ENCODE peak calls at places on chromosomes 7 and 10, in nine cellular contexts. J is GM12878; L is AG08395; P is EH; H is HTR-8/SVneo; S is ovary; W is activated naive CD4-positive, alpha-beta T cell treated with anti-CD3 and anti-CD28 coated beads for 36 hours; U is hypothalamus; N is A172. B is an unnamed sample.

GRCh38 chr7:43782768-43783555 is 24.5 kb downstream of the BLVRA start:
- DNase-seq in S (no peak), N (no peak), W (no peak), J (no peak), P (no peak), U (no peak), H (no peak), L (no peak), B (no peak)

GRCh38 chr10:119454231-119454804 is 88.2 kb downstream of the RGS10 start:
- DNase-seq in J (no peak), U (no peak), S (no peak), L (no peak), P (no peak), N (no peak), W (no peak), H (no peak), B (no peak)

GRCh38 chr10:22690614-22691431 is 23.6 kb downstream of the PIP4K2A start:
- DNase-seq in W (no peak), J (no peak), S (no peak), L (no peak), N (no peak), P (no peak), H (no peak), U (no peak), B (no peak)

GRCh38 chr7:129959480-129960332 is 6.9 kb upstream of the UBE2H start:
- DNase-seq in W (no peak), S (no peak), H (no peak), N (no peak), U (no peak), J (no peak), P (no peak), L (no peak), B (no peak)

GRCh38 chr10:54869022-54869421 is 68.0 kb upstream of the PCDH15 start:
- DNase-seq in S (no peak), P (no peak), W (no peak), U (no peak), L (no peak), N (peak; percentile 26), J (no peak), H (no peak), B (no peak)

GRCh38 chr7:126589068-126589684 is 663.6 kb downstream of the GRM8 start:
- DNase-seq in W (no peak), H (no peak), U (no peak), J (no peak), L (no peak), S (no peak), P (no peak), N (no peak), B (no peak)

GRCh38 chr10:3014968-3015367 is 52.4 kb upstream of the PFKP start:
- DNase-seq in N (no peak), J (no peak), L (no peak), S (no peak), H (no peak), P (peak; percentile 1), U (no peak), W (no peak), B (no peak)

GRCh38 chr7:537911-538634 is 18.4 kb upstream of the PDGFA start:
- DNase-seq in P (peak; percentile 98), U (no peak), J (no peak), S (no peak), L (peak; percentile 98), N (peak; percentile 99), W (no peak), H (peak; percentile 99), B (peak; percentile 85)

GRCh38 chr10:51397695-51398094 is 301.7 kb downstream of the CSTF2T start:
- DNase-seq in H (no peak), P (peak; percentile 72), J (no peak), N (no peak), L (peak; percentile 66), U (peak; percentile 14), W (no peak), S (no peak), B (peak; percentile 58)

GRCh38 chr7:129859188-129859587 is 93.6 kb downstream of the UBE2H start:
- DNase-seq in L (no peak), W (no peak), J (peak; percentile 25), U (peak; percentile 8), N (no peak), P (peak; percentile 22), H (no peak), S (no peak), B (no peak)

GRCh38 chr10:121835376-121835775 is 92.5 kb downstream of the ATE1 start:
- DNase-seq in W (no peak), S (no peak), H (no peak), U (no peak), L (no peak), P (no peak), J (no peak), N (no peak), B (no peak)

GRCh38 chr7:71566991-71567390 is 435.0 kb downstream of the GALNT17 start:
- DNase-seq in W (no peak), S (no peak), N (no peak), L (no peak), P (no peak), H (no peak), J (no peak), U (no peak), B (no peak)

GRCh38 chr7:98598846-98599615 is 18.1 kb upstream of the NPTX2 start:
- DNase-seq in U (no peak), L (no peak), J (no peak), W (no peak), S (no peak), N (no peak), P (no peak), H (no peak), B (no peak)

GRCh38 chr7:150322114-150322832 is 882 bp upstream of the LRRC61 start:
- DNase-seq in P (no peak), L (no peak), N (no peak), S (no peak), W (peak; percentile 89), J (no peak), H (no peak), U (no peak), B (no peak)

GRCh38 chr7:106731207-106731606 is 70.2 kb upstream of the CCDC71L start:
- DNase-seq in J (peak; percentile 91), H (no peak), N (no peak), P (no peak), S (no peak), L (no peak), W (no peak), U (no peak), B (no peak)

GRCh38 chr10:4450169-4450568 is 375.8 kb upstream of the AKR1E2 start:
- DNase-seq in J (no peak), H (no peak), P (no peak), L (no peak), S (no peak), U (no peak), N (no peak), W (no peak), B (no peak)

GRCh38 chr7:111741811-111742240 is 179.5 kb upstream of the IMMP2L start:
- DNase-seq in S (peak; percentile 48), J (peak; percentile 31), P (peak; percentile 66), W (peak; percentile 55), U (peak; percentile 70), H (peak; percentile 35), N (peak; percentile 75), L (peak; percentile 72), B (peak; percentile 34)

GRCh38 chr7:12655161-12655560 is 32.3 kb upstream of the ARL4A start:
- DNase-seq in S (no peak), W (no peak), P (no peak), J (no peak), U (no peak), N (no peak), H (no peak), L (no peak), B (no peak)

GRCh38 chr10:103890194-103890658 is 27.8 kb downstream of the STN1 start:
- DNase-seq in J (no peak), W (no peak), N (peak; percentile 71), U (no peak), H (no peak), S (no peak), P (no peak), L (no peak), B (peak; percentile 35)

GRCh38 chr10:58107506-58107905 is 160.2 kb downstream of the IPMK start:
- DNase-seq in W (no peak), N (peak; percentile 85), U (no peak), L (peak; percentile 80), J (no peak), H (peak; percentile 25), S (no peak), P (peak; percentile 77), B (no peak)

GRCh38 chr10:75358835-75359421 is 42.6 kb downstream of the ZNF503 start:
- DNase-seq in J (no peak), H (peak; percentile 84), U (no peak), W (no peak), L (peak; percentile 94), N (peak; percentile 96), P (peak; percentile 91), S (no peak), B (no peak)

GRCh38 chr7:158733220-158733519 is 28.6 kb upstream of the NCAPG2 start:
- DNase-seq in S (no peak), L (no peak), J (no peak), U (no peak), N (no peak), P (no peak), H (no peak), W (no peak), B (no peak)

GRCh38 chr7:151060416-151061234 is 1.2 kb downstream of the SLC4A2 start:
- DNase-seq in N (peak; percentile 82), P (peak; percentile 56), J (no peak), L (peak; percentile 32), W (peak; percentile 31), H (no peak), S (peak; percentile 66), U (peak; percentile 47), B (no peak)

GRCh38 chr7:92830532-92831110 is 5.8 kb downstream of the CDK6 start:
- DNase-seq in N (no peak), L (no peak), U (no peak), S (no peak), J (no peak), W (no peak), P (peak; percentile 31), H (no peak), B (no peak)

GRCh38 chr7:32299133-32299702 is 191.0 kb downstream of the LSM5 start:
- DNase-seq in W (no peak), N (peak; percentile 32), U (no peak), L (no peak), H (peak; percentile 15), P (peak; percentile 20), S (no peak), J (no peak), B (peak; percentile 78)

GRCh38 chr7:39950473-39951155 is 558 bp downstream of the CDK13 start:
- DNase-seq in L (peak; percentile 15), S (no peak), H (no peak), U (no peak), W (peak; percentile 45), P (peak; percentile 61), N (peak; percentile 20), J (no peak), B (peak; percentile 69)

GRCh38 chr10:80599424-80599847 is 61.7 kb downstream of the SH2D4B start:
- DNase-seq in W (peak; percentile 58), S (no peak), J (peak; percentile 57), U (peak; percentile 10), L (peak; percentile 16), P (peak; percentile 50), N (peak; percentile 35), H (peak; percentile 59), B (peak; percentile 41)

GRCh38 chr7:116465125-116465524 is 34.4 kb upstream of the CAV2 start:
- DNase-seq in W (no peak), J (no peak), P (no peak), N (no peak), L (no peak), H (no peak), U (no peak), S (no peak), B (no peak)

GRCh38 chr7:50142421-50143113 is 49.5 kb upstream of the ZPBP start:
- DNase-seq in S (no peak), H (no peak), J (peak; percentile 24), P (peak; percentile 33), N (peak; percentile 42), L (peak; percentile 13), U (peak; percentile 31), W (peak; percentile 64), B (no peak)

B was measured in left cardiac atrium.